ENCODE peak calls at places on chromosomes 12 and 14, in ten cellular contexts. V is left ventricle myocardium inferior, X is AG10803, A is astrocyte of the cerebellum, H is GM12864, U is SK-N-SH, D is HCT116, R is brain microvascular endothelial cell, N is cardiac fibroblast, Q is transverse colon. E is an unnamed sample.

GRCh38 chr14:104981699-104982541 is 3.7 kb upstream of the CLBA1 start:
- DNase-seq in X (no peak), V (no peak), U (no peak), D (no peak), Q (no peak), R (no peak), N (no peak), H (no peak), A (no peak), E (no peak)

GRCh38 chr12:4215862-4216541 is 57.6 kb upstream of the CCND2 start:
- DNase-seq in A (no peak), N (peak), Q (no peak), D (no peak), X (no peak), H (peak), V (no peak), R (no peak), U (no peak), E (no peak)

GRCh38 chr12:62799126-62799736 is 135.7 kb downstream of the PPM1H start:
- DNase-seq in A (peak), Q (peak), V (no peak), X (peak), H (no peak), U (peak), N (peak), D (peak), R (peak), E (no peak)

GRCh38 chr14:21913759-21914158 is 240.1 kb upstream of the OR4E1 start:
- DNase-seq in D (peak), R (peak), U (peak), V (no peak), Q (peak), X (peak), H (peak), N (peak), A (peak), E (no peak)

GRCh38 chr14:105151838-105152793 is 16.5 kb downstream of the JAG2 start:
- DNase-seq in D (no peak), A (no peak), N (no peak), X (no peak), V (no peak), H (no peak), U (no peak), R (no peak), Q (no peak), E (no peak)

GRCh38 chr12:92505373-92506340 is 197.1 kb upstream of the PLEKHG7 start:
- DNase-seq in R (peak), U (peak), H (peak), D (no peak), V (peak), Q (peak), X (peak), A (no peak), N (peak), E (no peak)

GRCh38 chr12:96514328-96514727 is 25.0 kb downstream of the CFAP54 start:
- DNase-seq in X (peak), N (peak), R (no peak), H (no peak), V (no peak), U (no peak), Q (no peak), A (no peak), D (no peak), E (no peak)

GRCh38 chr12:75870878-75871277 is 160.7 kb downstream of the PHLDA1 start:
- DNase-seq in H (no peak), R (no peak), V (no peak), X (no peak), N (peak), Q (no peak), D (no peak), A (no peak), U (no peak), E (no peak)

GRCh38 chr14:103332143-103332919 is 1.7 kb upstream of the EIF5 start:
- DNase-seq in V (no peak), X (no peak), N (no peak), R (no peak), H (peak), D (no peak), Q (no peak), A (no peak), U (no peak), E (no peak)

GRCh38 chr12:109654357-109654756 is 59.3 kb upstream of the FAM222A start:
- DNase-seq in R (no peak), A (no peak), V (peak), Q (no peak), U (peak), H (no peak), D (no peak), X (no peak), N (no peak), E (no peak)

GRCh38 chr12:88816201-88816600 is 235.9 kb upstream of the KITLG start:
- DNase-seq in A (no peak), D (no peak), V (no peak), U (no peak), N (no peak), H (no peak), Q (no peak), X (peak), R (no peak), E (no peak)

GRCh38 chr12:9702239-9702638 is 30.7 kb downstream of the CLECL1 start:
- DNase-seq in R (no peak), V (no peak), U (no peak), Q (peak), N (no peak), D (no peak), H (no peak), A (no peak), X (no peak), E (no peak)

GRCh38 chr12:88490425-88490824 is 89.8 kb downstream of the KITLG start:
- DNase-seq in X (no peak), V (no peak), A (no peak), R (no peak), D (no peak), Q (no peak), N (no peak), H (no peak), U (no peak), E (no peak)

GRCh38 chr14:103190731-103191130 is 67.5 kb downstream of the TNFAIP2 start:
- DNase-seq in Q (no peak), R (no peak), A (no peak), X (no peak), N (no peak), D (no peak), U (no peak), H (no peak), V (no peak), E (no peak)

GRCh38 chr14:51020024-51020710 is 74.7 kb downstream of the TRIM9 start:
- DNase-seq in U (peak), N (no peak), D (no peak), V (no peak), X (peak), H (no peak), Q (no peak), R (peak), A (no peak), E (no peak)

GRCh38 chr12:124542021-124542941 is 25.1 kb downstream of the NCOR2 start:
- DNase-seq in U (no peak), N (no peak), X (no peak), V (no peak), H (no peak), Q (no peak), D (no peak), A (no peak), R (no peak), E (no peak)

GRCh38 chr12:129049917-129050316 is 196.6 kb downstream of the GLT1D1 start:
- DNase-seq in D (no peak), A (no peak), H (no peak), R (peak), Q (no peak), X (no peak), N (no peak), V (no peak), U (no peak), E (no peak)

DNA sequence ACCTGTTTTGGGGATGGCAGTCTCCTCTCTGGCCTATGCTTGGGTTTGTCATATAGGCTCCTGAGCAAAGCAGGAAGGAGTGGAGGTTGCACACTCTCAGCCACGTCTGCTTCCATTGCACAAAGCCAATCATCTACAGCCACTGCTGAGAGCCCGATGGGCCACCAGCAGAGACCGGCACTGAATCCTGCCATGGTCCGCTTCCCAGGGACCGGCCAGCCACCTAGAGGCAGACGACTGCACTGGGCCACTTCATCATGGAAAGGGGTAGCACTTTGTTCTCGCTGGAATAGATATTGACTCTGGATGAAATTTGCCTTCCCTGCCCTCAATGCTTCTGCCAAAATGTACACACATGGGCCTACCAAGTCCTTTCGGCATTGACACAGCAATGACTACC is 22.3 kb downstream of the DLK1 start:
- DNase-seq in A (no peak), V (no peak), H (no peak), N (no peak), D (no peak), R (no peak), Q (no peak), U (no peak), X (no peak), E (no peak)
- TF ChIP-seq CTCF in A (no peak), V (no peak), H (no peak), N (no peak), D (peak), R (peak), Q (no peak), U (no peak), X (no peak), E (no peak)

GRCh38 chr14:69528143-69528542 is 43.6 kb downstream of the PLEKHD1 start:
- DNase-seq in V (no peak), N (no peak), A (no peak), R (no peak), U (no peak), X (no peak), H (no peak), D (no peak), Q (no peak), E (no peak)

GRCh38 chr14:69531135-69531534 is 43.5 kb downstream of the CCDC177 start:
- DNase-seq in H (no peak), R (no peak), N (no peak), U (no peak), A (no peak), X (no peak), D (no peak), V (no peak), Q (no peak), E (no peak)

GRCh38 chr14:69527635-69528034 is 43.1 kb downstream of the PLEKHD1 start:
- DNase-seq in V (no peak), U (no peak), D (no peak), X (no peak), R (no peak), Q (no peak), N (no peak), H (no peak), A (no peak), E (no peak)

GRCh38 chr14:69528930-69529329 is 44.4 kb downstream of the PLEKHD1 start:
- DNase-seq in D (no peak), A (no peak), U (no peak), V (no peak), N (no peak), H (no peak), R (no peak), X (no peak), Q (no peak), E (no peak)

DNA sequence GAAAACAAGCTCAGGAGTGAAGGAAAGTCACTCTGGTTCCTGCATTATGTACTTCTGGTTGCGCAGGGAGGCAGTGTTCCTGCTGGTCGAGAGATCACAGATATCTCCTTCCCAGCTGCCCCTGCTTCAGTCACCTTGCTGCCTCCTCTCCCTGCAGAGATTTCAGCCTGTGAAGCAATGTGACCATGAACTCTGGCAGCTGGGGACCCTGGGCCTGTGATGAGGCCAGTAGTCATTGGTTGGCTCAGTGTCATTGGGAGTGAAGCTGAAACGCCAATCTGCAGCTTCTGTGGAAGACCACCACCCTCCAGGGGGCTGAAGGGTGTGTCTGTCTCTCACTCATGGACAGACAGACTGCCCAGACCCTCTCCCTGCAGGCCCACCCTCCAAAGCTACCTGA is 45.0 kb downstream of the PLEKHD1 start:
- DNase-seq in R (no peak), V (no peak), X (no peak), U (no peak), Q (no peak), H (no peak), D (no peak), N (no peak), A (no peak), E (no peak)
- H3K4me3 ChIP-seq in R (no peak), V (no peak), X (no peak), U (no peak), Q (no peak), H (no peak), D (no peak), N (no peak), A (no peak), E (no peak)

GRCh38 chr12:106954462-106955376 is 988 bp upstream of the TMEM263 start:
- DNase-seq in U (peak), X (peak), H (no peak), D (no peak), R (no peak), A (no peak), V (peak), N (no peak), Q (peak), E (no peak)

GRCh38 chr12:106955377-106956047 is at the start of gene TMEM263:
- DNase-seq in X (peak), V (peak), H (peak), D (peak), R (peak), U (peak), N (peak), Q (peak), A (peak), E (peak)

GRCh38 chr12:106957617-106958016 is 1.9 kb downstream of the TMEM263 start:
- DNase-seq in N (peak), U (no peak), Q (no peak), H (no peak), R (no peak), D (no peak), X (no peak), A (no peak), V (no peak), E (no peak)

GRCh38 chr12:106953352-106954260 is 2.1 kb upstream of the TMEM263 start:
- DNase-seq in D (no peak), X (no peak), N (no peak), Q (no peak), R (peak), U (no peak), V (no peak), A (no peak), H (no peak), E (no peak)

DNA sequence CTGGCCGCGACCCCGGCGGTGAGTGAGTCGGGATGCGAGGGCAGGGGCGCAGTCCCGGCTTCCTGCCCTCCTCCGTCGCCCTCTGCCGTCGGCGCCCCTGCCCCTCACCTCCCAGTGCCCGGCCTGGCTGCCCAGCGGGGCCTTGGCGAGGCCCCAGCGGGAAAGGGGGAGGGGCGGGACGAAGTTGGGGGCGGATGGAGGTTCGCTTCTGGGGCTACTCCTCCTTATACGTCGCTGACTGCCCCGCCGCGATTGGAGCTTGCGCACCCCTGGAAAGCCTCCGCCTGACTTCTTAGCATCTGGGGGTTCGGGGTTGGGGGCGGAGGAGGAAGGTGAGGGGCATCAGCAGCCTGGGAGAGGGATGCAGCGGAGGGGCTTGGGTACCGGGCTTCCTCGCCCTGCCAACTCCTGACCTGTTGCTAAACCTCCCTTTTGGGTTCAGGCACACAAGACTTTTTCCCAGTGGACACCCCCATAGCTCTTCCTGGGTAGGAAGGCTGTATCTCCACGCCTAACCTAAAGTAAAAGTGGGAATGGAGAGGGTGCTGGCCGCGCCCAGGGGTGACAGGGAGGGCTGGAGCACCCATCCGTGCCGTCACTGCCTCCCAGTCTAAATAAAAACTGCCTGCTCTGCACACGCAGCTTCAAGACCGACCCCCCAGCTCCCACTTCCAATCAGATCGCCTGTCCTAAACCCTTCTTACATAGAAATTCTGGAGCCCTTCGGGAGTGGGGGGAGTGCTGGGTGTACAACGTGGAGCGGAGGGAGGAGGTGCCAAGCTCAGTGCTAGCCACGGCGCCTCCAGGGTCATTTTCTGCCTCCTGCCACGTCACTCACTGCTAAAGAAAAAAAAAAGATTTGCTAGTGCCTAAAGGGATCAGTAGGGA is 585 bp downstream of the TMEM263 start:
- DNase-seq in R (peak), A (peak), V (peak), N (peak), X (peak), Q (peak), D (peak), H (peak), U (peak), E (peak)
- TF ChIP-seq CTCF in R (peak), A (peak), V (peak), N (no peak), X (no peak), Q (no peak), D (no peak), H (no peak), U (peak), E (peak)

GRCh38 chr14:65808390-65808789 is 395.9 kb downstream of the FUT8 start:
- DNase-seq in N (no peak), H (no peak), D (no peak), A (no peak), X (no peak), Q (no peak), R (no peak), V (no peak), U (no peak), E (no peak)
- H3K4me3 ChIP-seq in N (no peak), H (no peak), D (no peak), A (no peak), X (no peak), Q (no peak), R (no peak), V (no peak), U (no peak), E (no peak)

E was measured in AG04449.